ENCODE peak calls at places on chromosomes 12 and 14, in nine cellular contexts. I, C, P, Q, F, H, K, O and N are unnamed samples. For H3K36me3, the result is how much of the 10 kb centered on the place peaks cover.

GRCh38 chr12:63093711-63094110 is 57.3 kb downstream of the AVPR1A start:
- DNase-seq in O (no peak), P (no peak), Q (no peak), I (no peak), F (no peak), C (no peak), K (no peak), H (no peak), N (no peak)

GRCh38 chr12:52280319-52280795 is 5.9 kb downstream of the KRT86 start:
- DNase-seq in H (peak), P (no peak), Q (no peak), K (peak), F (no peak), O (no peak), C (no peak), I (peak), N (no peak)

GRCh38 chr14:22530101-22530500 is 58.9 kb downstream of the DAD1 start:
- DNase-seq in I (no peak), P (no peak), K (no peak), Q (no peak), O (no peak), C (no peak), H (no peak), F (no peak), N (no peak)

GRCh38 chr12:124007356-124007755 is 34.3 kb downstream of the ZNF664 start:
- DNase-seq in O (no peak), P (no peak), C (no peak), Q (no peak), F (no peak), H (no peak), I (no peak), K (no peak), N (no peak)

GRCh38 chr14:20679907-20680306 is 4.5 kb upstream of the RNASE4 start:
- DNase-seq in H (no peak), P (no peak), K (peak), O (peak), F (no peak), C (peak), I (no peak), Q (no peak), N (peak)

GRCh38 chr12:1668833-1669543 is 21.9 kb upstream of the ADIPOR2 start:
- DNase-seq in O (no peak), I (peak), C (no peak), K (no peak), H (peak), P (peak), F (no peak), Q (no peak), N (no peak)

GRCh38 chr12:65818454-65819382 is 5.6 kb upstream of the HMGA2 start:
- DNase-seq in H (no peak), C (no peak), P (no peak), F (no peak), O (no peak), I (no peak), Q (no peak), K (peak), N (no peak)

GRCh38 chr14:34324363-34324795 is 137.7 kb downstream of the SPTSSA start:
- DNase-seq in Q (peak), C (peak), H (no peak), F (peak), O (peak), K (peak), P (no peak), I (no peak), N (peak)

GRCh38 chr12:74903522-74903921 is 306.1 kb downstream of the KCNC2 start:
- DNase-seq in I (no peak), O (no peak), K (no peak), Q (peak), H (no peak), C (no peak), P (no peak), F (no peak), N (peak)

GRCh38 chr12:115224031-115224430 is 540.1 kb upstream of the TBX3 start:
- DNase-seq in Q (peak), F (no peak), I (no peak), C (no peak), K (peak), P (no peak), H (no peak), O (no peak), N (peak)

GRCh38 chr12:122571821-122572220 is 44.8 kb downstream of the KNTC1 start:
- DNase-seq in I (no peak), K (no peak), Q (no peak), C (no peak), F (no peak), P (no peak), O (no peak), H (no peak), N (no peak)
- H3K36me3 ChIP-seq in I (under half), K (under half), Q (under half), C (half or more), F (under half), P (under half), O (under half), H (under half), N (half or more)

DNA sequence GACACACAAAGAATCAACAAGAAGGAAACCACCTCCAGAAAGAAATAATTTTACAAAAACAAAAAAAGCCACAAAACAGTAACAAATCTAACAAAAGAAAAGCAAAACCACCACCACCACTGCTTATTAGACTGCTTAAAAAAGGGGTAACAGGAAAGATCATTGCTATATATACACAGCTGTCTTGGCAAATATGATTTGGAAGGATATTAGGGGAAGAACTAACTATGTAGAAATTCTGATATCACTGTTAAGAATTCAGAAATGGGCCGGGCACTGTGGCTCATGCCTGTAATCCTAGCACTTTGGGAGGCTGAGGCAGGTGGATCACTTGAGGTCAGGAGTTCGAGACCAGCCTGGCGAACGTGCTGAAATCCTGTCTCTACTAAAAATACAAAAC is 92.5 kb downstream of the DENND5B start:
- DNase-seq in Q (no peak), I (no peak), H (no peak), K (no peak), O (no peak), F (no peak), C (no peak), P (no peak), N (no peak)
- H3K36me3 ChIP-seq in Q (under half), I (under half), H (under half), K (under half), O (under half), F (under half), C (under half), P (under half), N (under half)

DNA sequence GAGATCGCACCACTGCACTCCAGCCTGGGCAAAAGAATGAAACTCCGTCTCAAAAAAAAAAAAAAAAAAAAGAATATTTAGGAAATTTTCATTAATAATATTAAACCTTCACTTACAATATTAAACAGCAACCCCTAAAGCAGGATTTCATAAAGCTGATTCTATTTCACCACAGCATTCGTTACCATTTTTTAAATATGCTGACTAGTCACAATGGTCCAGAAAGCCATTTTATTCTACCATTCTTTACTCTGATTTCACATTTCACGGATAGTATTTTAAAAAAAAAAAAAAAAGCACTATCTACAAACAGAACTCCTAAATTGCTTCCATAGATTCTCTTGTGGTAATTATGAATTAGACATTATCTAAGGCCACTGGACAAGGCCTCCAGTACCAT is 27.6 kb downstream of the SARNP start:
- DNase-seq in H (no peak), F (no peak), K (no peak), I (no peak), Q (no peak), C (no peak), P (no peak), O (no peak), N (no peak)
- H3K36me3 ChIP-seq in H (under half), F (half or more), K (half or more), I (under half), Q (under half), C (half or more), P (half or more), O (under half), N (half or more)

GRCh38 chr12:131911251-131911650 is 16.8 kb downstream of the ULK1 start:
- DNase-seq in P (no peak), I (no peak), O (no peak), K (no peak), Q (no peak), H (no peak), F (no peak), C (no peak), N (no peak)

GRCh38 chr12:131911851-131912525 is 17.1 kb upstream of the PUS1 start:
- DNase-seq in H (no peak), F (no peak), P (no peak), Q (no peak), O (no peak), I (no peak), C (peak), K (no peak), N (no peak)

GRCh38 chr12:131914179-131914702 is 14.8 kb upstream of the PUS1 start:
- DNase-seq in I (no peak), O (no peak), H (no peak), F (no peak), Q (no peak), P (no peak), C (no peak), K (no peak), N (no peak)

GRCh38 chr12:131913666-131914065 is 15.4 kb upstream of the PUS1 start:
- DNase-seq in K (no peak), Q (no peak), P (no peak), I (no peak), H (no peak), O (no peak), F (no peak), C (no peak), N (no peak)

GRCh38 chr12:131912526-131913274 is 16.4 kb upstream of the PUS1 start:
- DNase-seq in K (peak), P (peak), I (peak), O (peak), Q (no peak), H (peak), F (no peak), C (peak), N (no peak)
- H3K36me3 ChIP-seq in K (under half), P (half or more), I (under half), O (under half), Q (under half), H (under half), F (under half), C (under half), N (under half)

GRCh38 chr14:65074449-65075155 is 27.7 kb downstream of the MAX start:
- DNase-seq in C (no peak), F (no peak), O (no peak), I (no peak), Q (no peak), H (no peak), K (no peak), P (no peak), N (no peak)

GRCh38 chr14:65073605-65074201 is 28.6 kb downstream of the MAX start:
- DNase-seq in P (no peak), O (peak), F (no peak), I (no peak), C (no peak), K (no peak), Q (no peak), H (no peak), N (no peak)

GRCh38 chr14:65072937-65073336 is 29.4 kb downstream of the MAX start:
- DNase-seq in Q (no peak), K (no peak), F (no peak), I (no peak), P (no peak), O (no peak), H (no peak), C (no peak), N (no peak)

GRCh38 chr14:65077318-65077717 is 25.0 kb downstream of the MAX start:
- DNase-seq in O (no peak), I (no peak), F (no peak), H (no peak), P (no peak), K (no peak), C (no peak), Q (no peak), N (no peak)

DNA sequence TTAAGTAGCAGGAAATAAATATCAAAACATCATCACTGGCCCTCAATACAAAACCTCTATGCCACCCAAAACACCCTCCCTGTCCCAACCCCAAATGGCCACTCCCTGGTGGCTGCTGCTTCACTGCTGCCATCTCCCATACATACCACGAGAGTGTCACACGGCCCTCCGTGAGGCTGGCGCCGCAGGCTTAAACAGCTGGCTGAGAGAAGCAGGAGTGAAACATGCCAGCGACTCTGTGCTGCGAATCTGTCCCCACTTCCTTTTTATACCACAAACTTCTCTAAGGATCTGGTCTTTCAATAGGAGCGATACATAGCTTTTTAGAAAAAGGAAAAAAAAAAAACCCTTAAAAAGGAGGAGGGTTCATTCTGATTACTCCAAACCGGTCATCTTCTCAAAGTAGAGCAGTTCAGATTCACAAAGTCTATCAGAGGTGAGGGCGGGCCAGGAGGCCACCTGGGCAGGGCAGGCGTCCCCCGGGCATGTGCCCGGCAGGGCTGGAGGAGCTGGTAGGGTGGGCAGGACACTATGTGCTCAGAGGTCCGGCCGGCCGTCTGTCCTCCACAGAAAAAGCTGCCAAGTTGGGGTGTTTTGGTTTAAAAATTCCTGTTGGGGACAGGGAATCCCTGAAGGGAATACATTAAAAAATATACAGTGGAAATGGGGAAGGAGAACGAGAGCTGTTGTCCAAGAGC is 26.5 kb downstream of the MAX start:
- DNase-seq in O (no peak), P (no peak), F (no peak), C (no peak), I (no peak), Q (no peak), K (no peak), H (no peak), N (no peak)
- H3K36me3 ChIP-seq in O (under half), P (under half), F (under half), C (under half), I (under half), Q (under half), K (under half), H (under half), N (under half)

DNA sequence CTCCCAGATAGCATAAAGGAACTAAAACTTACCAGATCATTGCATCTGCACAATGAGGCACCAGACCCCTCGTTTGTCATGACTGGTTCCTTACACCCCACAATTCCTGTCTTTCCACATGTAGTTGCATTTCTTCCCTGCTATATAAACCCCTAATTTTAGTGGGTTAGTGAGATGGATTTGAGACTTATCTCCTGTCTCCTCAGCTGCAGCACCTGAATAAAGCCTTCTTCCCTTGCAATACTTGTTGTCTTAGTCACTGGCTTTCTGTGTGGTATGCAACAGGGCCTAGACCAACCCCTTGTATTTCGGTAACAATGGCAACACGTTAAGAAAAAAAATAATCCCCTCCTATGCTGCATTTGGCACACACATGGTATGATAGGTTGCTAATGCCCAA is 13.0 kb downstream of the NUP37 start:
- DNase-seq in F (no peak), K (no peak), P (no peak), I (no peak), H (no peak), C (no peak), Q (no peak), O (no peak), N (no peak)
- H3K36me3 ChIP-seq in F (under half), K (under half), P (half or more), I (under half), H (under half), C (half or more), Q (under half), O (under half), N (half or more)